ENCODE peak calls at places on chromosomes 16 and 17, in ten cellular contexts. D is T-helper 2 cell; W is neural progenitor cell; L is HS-27A; M is stimulated activated CD4-positive, alpha-beta T cell treated with anti-CD3 and anti-CD28 coated beads, Interleukin-2, amount 100 ng/mL, for 48 hours; X is ovary; F is NCI-H345; T is A549; Y is foreskin keratinocyte; N is SW 1271. E is an unnamed sample.

GRCh38 chr16:20906225-20906870 is 5.8 kb downstream of the LYRM1 start:
- DNase-seq in D (no peak), W (no peak), L (peak), M (no peak), X (peak), F (no peak), T (peak), Y (peak), N (no peak), E (peak)

GRCh38 chr17:77324227-77324626 is 183.5 kb downstream of the SEC14L1 start:
- DNase-seq in D (no peak), W (no peak), L (no peak), M (no peak), X (peak), F (no peak), T (no peak), Y (no peak), N (no peak), E (no peak)

GRCh38 chr17:47273245-47273644 is 19.6 kb downstream of the ITGB3 start:
- DNase-seq in D (no peak), W (no peak), L (no peak), M (no peak), X (no peak), F (no peak), T (no peak), Y (no peak), N (no peak), E (no peak)

GRCh38 chr16:879986-880385 is 79.5 kb upstream of the GNG13 start:
- DNase-seq in D (no peak), W (no peak), L (no peak), M (no peak), X (no peak), F (no peak), T (no peak), Y (no peak), N (no peak), E (no peak)

GRCh38 chr17:33183487-33184026 is 109.5 kb downstream of the ASIC2 start:
- DNase-seq in D (no peak), W (no peak), L (no peak), M (no peak), X (no peak), F (no peak), T (no peak), Y (peak), N (no peak), E (no peak)

GRCh38 chr16:84184775-84185174 is 2.1 kb downstream of the TAF1C start:
- DNase-seq in D (no peak), W (no peak), L (no peak), M (no peak), X (no peak), F (no peak), T (no peak), Y (no peak), N (no peak), E (no peak)

GRCh38 chr17:44775838-44776621 is 17.2 kb downstream of the ADAM11 start:
- DNase-seq in D (no peak), W (no peak), L (no peak), M (no peak), X (no peak), F (no peak), T (no peak), Y (no peak), N (no peak), E (no peak)

GRCh38 chr17:12691173-12691572 is 25.5 kb downstream of the MYOCD start:
- DNase-seq in D (no peak), W (no peak), L (no peak), M (no peak), X (peak), F (no peak), T (no peak), Y (no peak), N (no peak), E (no peak)

GRCh38 chr16:84940670-84941551 is 70.4 kb downstream of the ZDHHC7 start:
- DNase-seq in D (no peak), W (no peak), L (no peak), M (no peak), X (no peak), F (no peak), T (no peak), Y (no peak), N (no peak), E (peak)

GRCh38 chr17:80192268-80192667 is 22.4 kb downstream of the CARD14 start:
- DNase-seq in D (no peak), W (no peak), L (no peak), M (no peak), X (no peak), F (no peak), T (no peak), Y (peak), N (no peak), E (no peak)

GRCh38 chr17:27990979-27991378 is 51.5 kb upstream of the NLK start:
- DNase-seq in D (no peak), W (no peak), L (no peak), M (no peak), X (no peak), F (no peak), T (no peak), Y (no peak), N (no peak), E (no peak)

GRCh38 chr17:82007495-82008257 is 15.0 kb downstream of the CENPX start:
- DNase-seq in D (no peak), W (no peak), L (no peak), M (no peak), X (no peak), F (no peak), T (no peak), Y (no peak), N (no peak), E (no peak)

GRCh38 chr17:67108411-67108810 is 64.1 kb downstream of the CACNG1 start:
- DNase-seq in D (no peak), W (no peak), L (no peak), M (no peak), X (no peak), F (no peak), T (no peak), Y (no peak), N (no peak), E (no peak)

GRCh38 chr17:32192379-32192778 is 50.1 kb downstream of the RHOT1 start:
- DNase-seq in D (no peak), W (no peak), L (no peak), M (no peak), X (no peak), F (no peak), T (no peak), Y (no peak), N (no peak), E (peak)

GRCh38 chr17:45149037-45149668 is 878 bp downstream of the HEXIM1 start:
- DNase-seq in D (peak), W (peak), L (no peak), M (peak), X (peak), F (peak), T (peak), Y (peak), N (peak), E (peak)

GRCh38 chr16:89067677-89068076 is 26.0 kb upstream of the ACSF3 start:
- DNase-seq in D (no peak), W (no peak), L (no peak), M (no peak), X (no peak), F (peak), T (no peak), Y (no peak), N (no peak), E (no peak)

GRCh38 chr17:2795412-2796163 is 650 bp upstream of the RAP1GAP2 start:
- DNase-seq in D (no peak), W (no peak), L (no peak), M (no peak), X (no peak), F (no peak), T (no peak), Y (no peak), N (no peak), E (no peak)

GRCh38 chr16:65600629-65601028 is 478.8 kb upstream of the CDH11 start:
- DNase-seq in D (no peak), W (peak), L (no peak), M (no peak), X (no peak), F (no peak), T (no peak), Y (no peak), N (no peak), E (peak)

GRCh38 chr16:15856901-15857778 is at the start of gene MYH11:
- DNase-seq in D (no peak), W (peak), L (no peak), M (no peak), X (peak), F (no peak), T (no peak), Y (peak), N (no peak), E (no peak)

GRCh38 chr16:57231821-57232350 is 13.2 kb upstream of the ARL2BP start:
- DNase-seq in D (no peak), W (no peak), L (no peak), M (no peak), X (no peak), F (no peak), T (no peak), Y (peak), N (no peak), E (no peak)

GRCh38 chr16:68644715-68645493 is at the start of gene CDH3:
- DNase-seq in D (peak), W (peak), L (no peak), M (no peak), X (peak), F (peak), T (no peak), Y (peak), N (no peak), E (peak)

GRCh38 chr17:50329716-50330115 is 16.2 kb upstream of the XYLT2 start:
- DNase-seq in D (no peak), W (no peak), L (no peak), M (no peak), X (no peak), F (no peak), T (no peak), Y (no peak), N (no peak), E (no peak)

GRCh38 chr17:8226536-8227237 is 16.3 kb upstream of the AURKB start:
- DNase-seq in D (no peak), W (peak), L (peak), M (peak), X (peak), F (peak), T (peak), Y (peak), N (peak), E (peak)

GRCh38 chr16:9306753-9307152 is 215.3 kb downstream of the HAPSTR1 start:
- DNase-seq in D (no peak), W (no peak), L (no peak), M (no peak), X (no peak), F (no peak), T (no peak), Y (no peak), N (no peak), E (no peak)

GRCh38 chr17:1519678-1520077 is 3.3 kb upstream of the INPP5K start:
- DNase-seq in D (no peak), W (no peak), L (no peak), M (no peak), X (no peak), F (no peak), T (no peak), Y (no peak), N (no peak), E (no peak)

GRCh38 chr17:56723471-56723870 is 110.2 kb downstream of the C17orf67 start:
- DNase-seq in D (no peak), W (no peak), L (no peak), M (no peak), X (no peak), F (no peak), T (no peak), Y (no peak), N (no peak), E (no peak)

GRCh38 chr17:47423406-47424295 is 99.9 kb downstream of the EFCAB13 start:
- DNase-seq in D (no peak), W (peak), L (no peak), M (no peak), X (peak), F (peak), T (peak), Y (no peak), N (no peak), E (peak)

GRCh38 chr17:57810740-57811632 is 38.9 kb downstream of the MRPS23 start:
- DNase-seq in D (no peak), W (no peak), L (no peak), M (no peak), X (peak), F (peak), T (no peak), Y (peak), N (no peak), E (peak)

E was measured in EL.